ENCODE peak calls at places on chromosomes 7 and 10, in eight cellular contexts. B is Panc1, Z is HCT116, I is GM23338, X is upper lobe of left lung, T is HepG2, L is GM12878, K is K562. R is an unnamed sample. For H3K27me3, the result is how much of the 10 kb centered on the place peaks cover.

GRCh38 chr10:121530481-121531075 is 67.7 kb downstream of the FGFR2 start:
- ATAC-seq in B (no peak), K (no peak), L (no peak), Z (no peak), T (no peak), X (no peak), I (no peak), R (no peak)

GRCh38 chr10:132548106-132548823 is 10.7 kb downstream of the INPP5A start:
- ATAC-seq in K (no peak), L (no peak), I (no peak), T (no peak), B (no peak), X (no peak), Z (no peak), R (no peak)

GRCh38 chr7:140023728-140024127 is 39.0 kb downstream of the PARP12 start:
- ATAC-seq in B (no peak), I (no peak), Z (no peak), T (no peak), X (no peak), L (no peak), K (no peak), R (no peak)

GRCh38 chr10:28201666-28202400 is 101.0 kb downstream of the MPP7 start:
- ATAC-seq in T (no peak), I (no peak), L (no peak), X (no peak), B (no peak), Z (no peak), K (no peak), R (no peak)

GRCh38 chr10:102988404-102989314 is 70.6 kb downstream of the CNNM2 start:
- ATAC-seq in B (peak), Z (no peak), K (peak), I (no peak), T (peak), L (no peak), X (no peak), R (no peak)

GRCh38 chr7:101399759-101400158 is 37.1 kb downstream of the COL26A1 start:
- ATAC-seq in X (no peak), T (no peak), L (no peak), K (no peak), B (no peak), I (no peak), Z (no peak), R (no peak)

GRCh38 chr7:106721816-106722785 is 61.1 kb upstream of the CCDC71L start:
- ATAC-seq in T (no peak), I (no peak), Z (no peak), X (no peak), L (no peak), K (peak), B (no peak), R (no peak)

GRCh38 chr7:1885465-1886226 is 215.6 kb downstream of the ELFN1 start:
- ATAC-seq in X (no peak), B (no peak), Z (no peak), K (no peak), I (no peak), L (no peak), T (no peak), R (no peak)

GRCh38 chr7:2522780-2523433 is 3.3 kb downstream of the LFNG start:
- ATAC-seq in I (peak), B (peak), Z (peak), T (no peak), X (no peak), L (peak), K (no peak), R (no peak)

DNA sequence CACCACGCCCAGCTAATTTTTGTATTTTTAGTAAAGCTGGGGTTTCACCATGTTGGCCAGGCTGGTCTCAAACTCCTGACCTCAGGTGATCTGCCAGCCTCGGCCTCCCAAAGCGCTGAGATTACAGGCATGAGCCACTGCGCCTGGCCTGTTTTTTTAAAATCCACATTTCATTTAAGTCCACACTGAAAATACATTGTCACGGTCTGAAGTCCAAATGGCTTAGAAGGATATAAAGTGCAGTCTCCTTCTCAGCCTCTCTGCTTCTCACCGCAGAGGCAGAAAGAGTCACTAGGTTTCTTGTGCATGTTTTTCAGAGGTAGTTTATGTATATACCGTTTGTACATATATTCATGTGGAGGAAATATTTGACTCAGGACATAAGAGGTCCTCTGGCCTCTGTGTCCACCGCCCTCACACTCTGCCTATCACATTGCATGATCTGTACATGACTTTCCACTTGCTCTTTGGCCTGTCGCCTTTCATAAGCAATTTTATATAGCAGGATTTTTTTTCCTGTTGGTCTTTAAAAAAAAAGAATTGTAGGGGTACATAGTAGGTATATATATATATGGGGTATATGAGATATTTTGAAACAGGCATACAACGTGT is 42.9 kb downstream of the BLNK start:
- ATAC-seq in T (peak), K (no peak), Z (no peak), B (no peak), X (no peak), L (no peak), I (no peak), R (no peak)
- H3K27ac ChIP-seq in T (peak), K (no peak), Z (no peak), B (no peak), X (no peak), L (no peak), I (no peak), R (no peak)

GRCh38 chr7:5831196-5831595 is 49.4 kb upstream of the OCM start:
- ATAC-seq in X (peak), T (no peak), K (no peak), Z (no peak), I (peak), B (no peak), L (no peak), R (no peak)

GRCh38 chr7:5822742-5823503 is 41.5 kb upstream of the RNF216 start:
- ATAC-seq in B (peak), T (peak), I (peak), L (peak), X (peak), K (peak), Z (peak), R (peak)

GRCh38 chr7:5824297-5824610 is 42.8 kb upstream of the RNF216 start:
- ATAC-seq in B (no peak), Z (no peak), I (no peak), T (no peak), K (no peak), X (no peak), L (no peak), R (no peak)

GRCh38 chr7:5827755-5828154 is 46.3 kb upstream of the RNF216 start:
- ATAC-seq in K (peak), Z (peak), T (peak), B (no peak), L (peak), I (peak), X (no peak), R (no peak)
- TF ChIP-seq POLR2AphosphoS5 in K (no peak), Z (no peak), T (no peak), B (no peak), L (no peak), I (no peak), X (no peak), R (no peak)

DNA sequence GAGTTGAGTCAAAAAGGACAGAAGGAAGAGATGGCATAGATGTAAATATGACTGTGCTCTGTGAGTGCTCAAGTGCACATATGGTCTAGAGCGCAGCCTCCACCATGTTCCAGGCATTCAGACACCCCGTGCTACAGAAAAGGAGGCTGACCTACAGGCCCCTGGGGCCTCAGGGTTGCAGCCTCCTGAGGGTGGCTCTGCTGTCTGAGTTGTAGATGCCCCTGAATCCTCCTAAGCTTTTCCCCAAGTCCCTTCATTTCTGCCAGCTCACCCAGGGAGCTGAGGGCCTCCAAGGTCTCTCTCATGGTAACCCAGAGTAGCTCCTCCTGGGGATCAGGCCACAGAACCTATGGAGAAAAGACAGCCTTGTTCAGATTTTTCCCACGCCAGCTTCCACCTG is 2.7 kb downstream of the ZNF467 start:
- ATAC-seq in T (no peak), I (no peak), B (no peak), L (no peak), K (no peak), Z (no peak), X (no peak), R (no peak)
- H3K27me3 ChIP-seq in T (under half), I (half or more), B (under half), L (under half), K (under half), Z (under half), X (under half), R (under half)

DNA sequence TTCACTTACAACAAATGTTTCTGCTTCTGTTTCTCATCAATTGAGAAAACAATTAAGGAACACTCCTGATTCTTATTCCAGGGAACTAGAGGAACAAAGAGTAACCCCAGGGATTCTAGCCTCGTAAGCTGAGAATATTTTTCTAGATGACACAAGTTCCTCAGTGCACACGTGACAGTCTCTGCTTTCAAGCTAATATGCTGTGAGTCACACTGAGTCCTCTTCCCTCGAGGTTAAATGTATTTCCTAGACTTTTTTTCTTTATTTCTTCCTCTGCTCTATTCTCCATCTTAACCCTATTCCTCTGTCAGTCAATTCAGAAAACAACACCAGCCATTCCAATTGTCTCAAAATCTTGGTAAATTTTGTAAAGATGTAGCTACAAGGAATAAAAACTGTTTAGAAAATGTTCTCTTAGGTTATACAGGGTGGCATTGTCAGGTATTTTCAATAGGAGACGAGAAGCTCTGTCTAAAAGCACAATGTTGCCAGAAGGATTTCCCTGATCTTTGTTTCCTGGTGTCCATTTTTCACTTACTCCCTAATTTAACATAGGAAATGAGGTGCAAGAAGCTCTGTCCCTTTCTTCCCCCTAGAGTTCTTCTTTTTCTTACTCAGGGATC is 5.8 kb upstream of the C1GALT1 start:
- ATAC-seq in Z (peak), T (peak), K (peak), I (peak), B (peak), X (no peak), L (no peak), R (peak)
- H3K27ac ChIP-seq in Z (peak), T (peak), K (no peak), I (peak), B (no peak), X (no peak), L (no peak), R (no peak)

GRCh38 chr10:75265856-75266255 is 30.1 kb upstream of the COMTD1 start:
- ATAC-seq in T (no peak), I (no peak), X (no peak), K (peak), B (no peak), Z (no peak), L (no peak), R (no peak)

GRCh38 chr10:75263806-75264205 is 28.0 kb upstream of the COMTD1 start:
- ATAC-seq in Z (peak), T (no peak), I (no peak), X (no peak), K (no peak), L (no peak), B (no peak), R (no peak)

GRCh38 chr10:75266945-75267344 is 31.2 kb upstream of the COMTD1 start:
- ATAC-seq in K (no peak), L (no peak), B (no peak), X (no peak), T (no peak), I (no peak), Z (no peak), R (no peak)

GRCh38 chr10:75261813-75262725 is 26.3 kb upstream of the COMTD1 start:
- ATAC-seq in X (no peak), Z (no peak), I (no peak), K (no peak), L (no peak), B (no peak), T (peak), R (no peak)

GRCh38 chr10:75260990-75261389 is 25.2 kb upstream of the COMTD1 start:
- ATAC-seq in L (no peak), Z (no peak), I (no peak), K (no peak), X (no peak), T (no peak), B (no peak), R (no peak)
- TF ChIP-seq POLR2AphosphoS5 in L (no peak), Z (no peak), I (no peak), K (no peak), X (no peak), T (no peak), B (no peak), R (no peak)

R was measured in gastroesophageal sphincter.